ENCODE peak calls at places on chromosomes 4 and X, in seven cellular contexts. F is endodermal cell, L is HCT116, U is H1, W is MM.1S, T is IMR-90, B is GM12878. J is an unnamed sample. For H3K4me1, the result is how much of the 10 kb centered on the place peaks cover.

GRCh38 chr4:73704314-73705055 is 35.9 kb upstream of the CXCL8 start:
- DNase-seq in L (peak), B (no peak), W (no peak), U (no peak), T (peak), F (no peak), J (no peak)

GRCh38 chrX:110123331-110123782 is 120.4 kb downstream of the TMEM164 start:
- DNase-seq in B (no peak), L (no peak), T (no peak), U (no peak), F (no peak), W (no peak), J (no peak)

GRCh38 chr4:84503495-84504437 is 4.7 kb upstream of the NKX6-1 start:
- DNase-seq in F (peak), L (peak), T (peak), W (peak), U (no peak), B (no peak), J (no peak)

GRCh38 chrX:153643431-153644351 is 3.3 kb upstream of the DUSP9 start:
- DNase-seq in F (peak), B (no peak), T (no peak), U (no peak), W (no peak), L (no peak), J (peak)

GRCh38 chr4:6206771-6207290 is 6.5 kb upstream of the JAKMIP1 start:
- DNase-seq in U (no peak), T (no peak), B (no peak), F (no peak), W (no peak), L (no peak), J (peak)

GRCh38 chrX:69093960-69094935 is 71.0 kb downstream of the PJA1 start:
- DNase-seq in F (peak), L (peak), T (peak), W (no peak), B (no peak), U (peak), J (no peak)

GRCh38 chr4:129322947-129323346 is 227.0 kb downstream of the C4orf33 start:
- DNase-seq in B (no peak), L (no peak), T (no peak), F (no peak), U (no peak), W (no peak), J (no peak)

GRCh38 chrX:47169726-47170515 is 23.7 kb upstream of the UBA1 start:
- DNase-seq in W (no peak), U (no peak), F (no peak), B (no peak), L (no peak), T (peak), J (peak)

GRCh38 chr4:135120190-135120589 is 918.6 kb upstream of the PABPC4L start:
- DNase-seq in T (peak), U (no peak), W (no peak), L (no peak), B (no peak), F (no peak), J (no peak)

GRCh38 chr4:47465008-47465407 is 1.5 kb upstream of the COMMD8 start:
- DNase-seq in F (no peak), T (no peak), L (no peak), B (peak), U (no peak), W (no peak), J (no peak)

GRCh38 chr4:69875986-69876542 is 16.1 kb upstream of the SULT1E1 start:
- DNase-seq in W (no peak), L (no peak), T (no peak), F (no peak), U (no peak), B (no peak), J (no peak)

GRCh38 chrX:150212672-150213480 is 150.2 kb upstream of the MAMLD1 start:
- DNase-seq in U (no peak), F (peak), W (no peak), T (peak), L (no peak), B (no peak), J (no peak)

GRCh38 chr4:140841186-140841585 is 85.0 kb upstream of the TBC1D9 start:
- DNase-seq in U (no peak), B (no peak), T (no peak), L (no peak), W (no peak), F (no peak), J (no peak)

GRCh38 chrX:69133561-69134542 is 31.4 kb downstream of the PJA1 start:
- DNase-seq in T (peak), W (no peak), U (peak), F (peak), L (peak), B (no peak), J (peak)

GRCh38 chrX:27186671-27187070 is 276.5 kb downstream of the PPP4R3C start:
- DNase-seq in T (peak), W (peak), F (peak), L (peak), B (peak), U (no peak), J (no peak)

GRCh38 chr4:38128478-38129451 is 168.6 kb downstream of the PTTG2 start:
- DNase-seq in L (peak), W (peak), B (peak), T (peak), F (peak), U (peak), J (no peak)

GRCh38 chr4:7779194-7779768 is 160.4 kb downstream of the AFAP1 start:
- DNase-seq in W (no peak), L (no peak), U (no peak), F (no peak), T (peak), B (no peak), J (peak)
- H3K9ac ChIP-seq in W (no peak), L (no peak), U (no peak), F (no peak), T (peak), B (no peak), J (no peak)

GRCh38 chrX:120769576-120770341 is 105.9 kb downstream of the CT47B1 start:
- DNase-seq in F (no peak), B (no peak), U (no peak), L (peak), T (peak), W (peak), J (no peak)
- TF ChIP-seq CTCF in F (peak), B (peak), U (peak), L (peak), T (peak), W (peak), J (peak)

DNA sequence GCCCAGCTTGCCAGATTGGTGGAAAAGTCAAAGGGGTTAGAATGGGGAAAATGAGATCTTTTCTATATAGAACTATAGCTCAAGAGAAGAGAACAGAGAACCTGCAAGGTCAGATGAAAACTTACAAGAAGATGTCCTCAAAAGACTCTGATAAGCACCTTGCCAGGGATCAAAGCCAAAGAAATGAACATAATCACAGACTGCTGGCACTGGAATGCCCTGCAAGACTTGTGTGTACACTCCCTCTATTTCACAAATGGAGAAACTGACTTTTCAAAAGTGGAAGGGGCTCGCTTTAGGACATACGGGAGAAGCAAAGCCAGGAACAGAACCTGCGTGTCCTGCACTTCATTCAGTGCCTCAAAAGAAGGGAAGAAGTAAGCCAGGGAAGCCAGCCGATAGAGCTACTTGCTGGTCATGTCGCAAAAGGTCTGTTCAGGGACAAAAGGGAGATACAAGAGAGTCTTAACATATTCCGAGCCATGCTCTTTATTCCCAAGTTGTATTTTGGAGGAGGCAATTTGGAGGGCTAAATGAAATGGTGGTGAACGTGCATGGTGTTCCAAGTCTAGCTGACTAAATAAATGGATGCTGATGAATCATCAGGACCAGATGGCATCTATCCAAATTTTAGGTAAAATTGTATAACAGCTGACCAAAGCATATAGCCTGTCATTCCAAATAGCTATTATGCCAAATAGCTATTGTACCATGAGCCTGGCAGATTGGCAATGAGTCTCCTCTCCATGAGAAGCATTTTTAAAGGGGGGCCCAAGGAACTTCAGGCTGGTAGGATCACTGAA is 175.6 kb upstream of the GPC4 start:
- DNase-seq in W (no peak), U (no peak), T (no peak), B (no peak), F (no peak), L (no peak), J (no peak)
- H3K4me1 ChIP-seq in W (under half), U (under half), T (under half), B (under half), F (under half), L (under half), J (under half)

GRCh38 chrX:101493225-101493624 is 8.0 kb downstream of the ARMCX4 start:
- DNase-seq in L (no peak), F (no peak), T (no peak), U (no peak), B (no peak), W (no peak), J (no peak)
- H3K9ac ChIP-seq in L (no peak), F (no peak), T (no peak), U (no peak), B (no peak), W (no peak), J (no peak)

GRCh38 chr4:78482281-78482680 is 69.3 kb upstream of the ANXA3 start:
- DNase-seq in B (no peak), W (no peak), F (no peak), T (no peak), L (no peak), U (no peak), J (no peak)

GRCh38 chr4:78481180-78481579 is 70.4 kb upstream of the ANXA3 start:
- DNase-seq in W (no peak), L (no peak), B (no peak), U (no peak), T (peak), F (no peak), J (no peak)

GRCh38 chr4:78483811-78484210 is 67.8 kb upstream of the ANXA3 start:
- DNase-seq in F (no peak), U (no peak), L (no peak), B (no peak), T (no peak), W (no peak), J (no peak)

GRCh38 chr4:78480286-78480685 is 71.3 kb upstream of the ANXA3 start:
- DNase-seq in L (no peak), T (no peak), U (no peak), W (no peak), B (no peak), F (no peak), J (no peak)

GRCh38 chr4:78484574-78484973 is 67.0 kb upstream of the ANXA3 start:
- DNase-seq in U (no peak), B (no peak), F (no peak), L (no peak), T (no peak), W (no peak), J (no peak)
- TF ChIP-seq CTCF in U (no peak), B (no peak), F (no peak), L (no peak), T (no peak), W (no peak), J (no peak)

GRCh38 chr4:82900016-82900334 is 560 bp upstream of the THAP9 start:
- DNase-seq in B (peak), W (peak), U (no peak), F (no peak), T (peak), L (no peak), J (no peak)

GRCh38 chr4:82893942-82894341 is 3.0 kb upstream of the SEC31A start:
- DNase-seq in U (no peak), F (no peak), T (no peak), L (no peak), B (no peak), W (no peak), J (no peak)

GRCh38 chr4:82898322-82899243 is 2.0 kb upstream of the THAP9 start:
- DNase-seq in W (peak), L (no peak), T (peak), F (no peak), U (no peak), B (no peak), J (no peak)

GRCh38 chr4:82899339-82899738 is 1.2 kb upstream of the THAP9 start:
- DNase-seq in F (no peak), L (no peak), B (no peak), U (no peak), W (no peak), T (no peak), J (no peak)

DNA sequence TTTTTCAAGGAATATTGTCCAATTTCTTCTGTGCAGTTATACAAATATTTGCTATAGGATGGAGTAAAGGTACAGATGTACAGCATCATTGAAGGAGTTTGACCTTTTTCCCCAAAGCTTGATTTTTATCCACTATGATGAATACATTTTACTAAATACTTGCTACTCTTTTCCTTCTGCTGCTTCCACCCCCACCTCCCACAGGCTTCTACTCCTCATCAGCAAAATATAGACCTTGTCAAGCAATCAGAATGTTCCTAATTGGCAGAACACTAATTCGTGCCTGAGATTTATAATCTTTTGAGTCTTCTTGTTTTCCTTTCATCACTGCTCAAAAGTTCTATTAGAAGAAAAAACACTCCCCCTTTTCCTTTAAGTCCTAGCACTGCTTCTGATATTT is 3.8 kb upstream of the THAP9 start:
- DNase-seq in W (no peak), L (no peak), F (no peak), U (no peak), B (no peak), T (no peak), J (no peak)
- H3K4me1 ChIP-seq in W (under half), L (under half), F (under half), U (under half), B (under half), T (under half), J (under half)

GRCh38 chrX:156003486-156004185 is 6.1 kb downstream of the IL9R start:
- DNase-seq in B (no peak), F (no peak), U (no peak), W (no peak), L (no peak), T (no peak), J (no peak)
- H3K9ac ChIP-seq in B (no peak), F (no peak), U (no peak), W (no peak), L (no peak), T (no peak), J (no peak)

GRCh38 chr4:55033296-55033695 is 92.1 kb downstream of the KDR start:
- DNase-seq in B (no peak), W (no peak), F (no peak), U (no peak), T (no peak), L (no peak), J (no peak)
- TF ChIP-seq CTCF in B (no peak), W (no peak), F (no peak), U (no peak), T (no peak), L (no peak), J (no peak)

GRCh38 chr4:110347805-110348204 is 128.2 kb upstream of the ENPEP start:
- DNase-seq in B (no peak), U (no peak), T (no peak), L (no peak), F (no peak), W (no peak), J (no peak)

GRCh38 chr4:110348711-110349383 is 127.1 kb upstream of the ENPEP start:
- DNase-seq in W (no peak), T (no peak), B (no peak), U (no peak), F (no peak), L (no peak), J (no peak)

DNA sequence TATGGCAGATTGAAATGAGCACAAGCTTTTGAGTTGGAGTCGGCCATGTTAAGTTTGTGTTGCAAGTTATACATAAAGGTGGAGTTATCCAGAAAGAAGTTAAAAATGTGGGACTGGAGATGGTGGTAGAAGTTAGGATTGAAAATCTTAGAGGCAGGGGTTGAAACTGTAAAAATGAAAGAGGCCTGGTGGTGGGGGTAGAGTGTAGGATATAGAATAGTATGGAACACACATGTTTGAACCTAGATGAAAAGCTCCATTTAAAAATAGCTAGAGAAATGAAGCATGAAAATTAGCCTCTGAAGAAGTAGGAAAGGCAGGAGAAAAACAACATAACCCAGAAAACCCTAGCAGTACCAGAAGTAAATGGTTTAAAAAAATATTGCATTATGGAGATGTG is 131.8 kb upstream of the ENPEP start:
- DNase-seq in L (peak), F (peak), B (no peak), W (peak), U (no peak), T (no peak), J (no peak)
- H3K4me1 ChIP-seq in L (under half), F (under half), B (under half), W (under half), U (under half), T (under half), J (under half)

GRCh38 chr4:184689681-184690080 is 40.1 kb downstream of the PRIMPOL start:
- DNase-seq in F (no peak), U (no peak), L (no peak), B (no peak), W (no peak), T (no peak), J (no peak)

GRCh38 chr4:184693056-184693455 is 40.8 kb downstream of the CENPU start:
- DNase-seq in F (no peak), B (no peak), W (no peak), U (no peak), T (peak), L (no peak), J (no peak)

GRCh38 chr4:184684491-184685189 is 35.1 kb downstream of the PRIMPOL start:
- DNase-seq in B (no peak), T (peak), U (no peak), L (no peak), W (no peak), F (no peak), J (no peak)

GRCh38 chr4:184688447-184688846 is 38.9 kb downstream of the PRIMPOL start:
- DNase-seq in T (peak), L (peak), W (no peak), U (no peak), F (peak), B (no peak), J (no peak)
- H3K9ac ChIP-seq in T (no peak), L (peak), W (no peak), U (no peak), F (no peak), B (no peak), J (no peak)

J was measured in kidney.